ENCODE peak calls at places on chromosomes 2 and 18, in ten cellular contexts. S is gastrocnemius medialis; T is GM10248; M is stimulated activated CD8-positive, alpha-beta memory T cell treated with anti-CD3 and anti-CD28 coated beads, Interleukin-15, amount 100 ng/mL, for 24 hours; X is BJ; I is Kasumi-1; E is Caco-2; R is colonic mucosa; K is KBM-7; G is left cardiac atrium. F is an unnamed sample.

GRCh38 chr2:74387346-74387745 is 7.2 kb upstream of the DCTN1 start:
- DNase-seq in S (no peak), T (no peak), M (no peak), X (no peak), I (no peak), E (no peak), R (no peak), K (no peak), G (no peak), F (no peak)

GRCh38 chr2:100978582-100979051 is 23.5 kb upstream of the RPL31 start:
- DNase-seq in S (no peak), T (no peak), M (no peak), X (no peak), I (no peak), E (no peak), R (no peak), K (no peak), G (peak), F (peak)

GRCh38 chr2:205495819-205496218 is 186.5 kb upstream of the NRP2 start:
- DNase-seq in S (no peak), T (no peak), M (no peak), X (no peak), I (no peak), E (no peak), R (no peak), K (no peak), G (no peak), F (no peak)

GRCh38 chr2:226683196-226683595 is 116.4 kb downstream of the IRS1 start:
- DNase-seq in S (no peak), T (no peak), M (no peak), X (no peak), I (no peak), E (no peak), R (no peak), K (no peak), G (no peak), F (no peak)

GRCh38 chr2:240395448-240395847 is 40.0 kb upstream of the GPC1 start:
- DNase-seq in S (no peak), T (no peak), M (no peak), X (no peak), I (no peak), E (no peak), R (no peak), K (no peak), G (no peak), F (no peak)

GRCh38 chr2:174120346-174120745 is 128.0 kb downstream of the OLA1 start:
- DNase-seq in S (no peak), T (no peak), M (no peak), X (no peak), I (no peak), E (no peak), R (no peak), K (no peak), G (no peak), F (no peak)

GRCh38 chr2:11304476-11304875 is 40.0 kb downstream of the ROCK2 start:
- DNase-seq in S (no peak), T (no peak), M (no peak), X (no peak), I (no peak), E (no peak), R (no peak), K (no peak), G (no peak), F (no peak)

GRCh38 chr2:181813963-181814565 is 77.5 kb upstream of the ITPRID2 start:
- DNase-seq in S (no peak), T (no peak), M (no peak), X (peak), I (no peak), E (no peak), R (no peak), K (peak), G (no peak), F (no peak)

GRCh38 chr2:231199219-231199618 is 788 bp downstream of the ARMC9 start:
- DNase-seq in S (no peak), T (no peak), M (no peak), X (no peak), I (no peak), E (no peak), R (peak), K (no peak), G (no peak), F (no peak)

GRCh38 chr2:70960833-70961647 is 17.4 kb upstream of the ANKRD53 start:
- DNase-seq in S (no peak), T (no peak), M (no peak), X (no peak), I (no peak), E (no peak), R (peak), K (no peak), G (no peak), F (no peak)

GRCh38 chr2:177489719-177490301 is 97.2 kb downstream of the AGPS start:
- DNase-seq in S (no peak), T (no peak), M (no peak), X (no peak), I (peak), E (peak), R (no peak), K (peak), G (no peak), F (no peak)

GRCh38 chr2:195622966-195623365 is 34.1 kb upstream of the SLC39A10 start:
- DNase-seq in S (no peak), T (no peak), M (no peak), X (no peak), I (no peak), E (peak), R (no peak), K (no peak), G (no peak), F (no peak)

GRCh38 chr2:174617713-174618112 is 20.1 kb upstream of the WIPF1 start:
- DNase-seq in S (no peak), T (no peak), M (no peak), X (no peak), I (no peak), E (no peak), R (no peak), K (no peak), G (no peak), F (no peak)

GRCh38 chr2:86042256-86043168 is 63.2 kb downstream of the POLR1A start:
- DNase-seq in S (no peak), T (no peak), M (no peak), X (no peak), I (no peak), E (no peak), R (no peak), K (no peak), G (peak), F (no peak)

GRCh38 chr18:2939317-2939716 is 73.6 kb downstream of the LPIN2 start:
- DNase-seq in S (no peak), T (no peak), M (no peak), X (no peak), I (no peak), E (peak), R (peak), K (no peak), G (no peak), F (no peak)

GRCh38 chr2:158493458-158493857 is 36.7 kb downstream of the PKP4 start:
- DNase-seq in S (no peak), T (no peak), M (no peak), X (no peak), I (no peak), E (no peak), R (no peak), K (no peak), G (no peak), F (no peak)

GRCh38 chr18:42578781-42579180 is 536.7 kb downstream of the RIT2 start:
- DNase-seq in S (no peak), T (no peak), M (no peak), X (no peak), I (no peak), E (no peak), R (no peak), K (no peak), G (no peak), F (no peak)

GRCh38 chr18:37538526-37539205 is 26.9 kb downstream of the CELF4 start:
- DNase-seq in S (no peak), T (no peak), M (no peak), X (no peak), I (no peak), E (no peak), R (no peak), K (no peak), G (no peak), F (no peak)

GRCh38 chr18:21742323-21742687 is 1.7 kb downstream of the MIB1 start:
- DNase-seq in S (no peak), T (no peak), M (no peak), X (no peak), I (no peak), E (no peak), R (no peak), K (no peak), G (no peak), F (no peak)

GRCh38 chr2:70127920-70128444 is 40.7 kb downstream of the PCBP1 start:
- DNase-seq in S (no peak), T (no peak), M (no peak), X (no peak), I (no peak), E (no peak), R (no peak), K (no peak), G (no peak), F (no peak)

GRCh38 chr2:69242651-69243051 is 144.4 kb downstream of the GFPT1 start:
- DNase-seq in S (no peak), T (no peak), M (no peak), X (peak), I (no peak), E (no peak), R (no peak), K (no peak), G (no peak), F (no peak)